ENCODE peak calls at places on chromosomes 11 and 22, in six cellular contexts. U, X, Z, N, M and E are unnamed samples.

GRCh38 chr22:22450343-22450839 is 58.2 kb downstream of the ZNF280B start:
- DNase-seq in U (no peak), X (no peak), Z (no peak), N (no peak), M (no peak), E (no peak)

GRCh38 chr11:94525933-94526332 is 13.7 kb downstream of the C11orf97 start:
- DNase-seq in U (peak), X (peak), Z (peak), N (no peak), M (no peak), E (peak)

GRCh38 chr22:45586651-45587405 is 84.1 kb downstream of the FBLN1 start:
- DNase-seq in U (no peak), X (no peak), Z (no peak), N (no peak), M (no peak), E (no peak)

GRCh38 chr22:50299724-50300619 is 7.5 kb downstream of the PLXNB2 start:
- DNase-seq in U (no peak), X (no peak), Z (no peak), N (peak), M (peak), E (no peak)

GRCh38 chr11:115418081-115418480 is 86.1 kb downstream of the CADM1 start:
- DNase-seq in U (no peak), X (no peak), Z (no peak), N (no peak), M (no peak), E (no peak)

GRCh38 chr11:84543367-84544159 is 1083.6 kb downstream of the DLG2 start:
- DNase-seq in U (no peak), X (no peak), Z (no peak), N (no peak), M (peak), E (no peak)

GRCh38 chr11:134512061-134512460 is 100.0 kb upstream of the B3GAT1 start:
- DNase-seq in U (no peak), X (no peak), Z (no peak), N (no peak), M (no peak), E (no peak)

GRCh38 chr11:72686639-72687215 is 12.5 kb upstream of the PDE2A start:
- DNase-seq in U (no peak), X (no peak), Z (peak), N (no peak), M (no peak), E (no peak)

DNA sequence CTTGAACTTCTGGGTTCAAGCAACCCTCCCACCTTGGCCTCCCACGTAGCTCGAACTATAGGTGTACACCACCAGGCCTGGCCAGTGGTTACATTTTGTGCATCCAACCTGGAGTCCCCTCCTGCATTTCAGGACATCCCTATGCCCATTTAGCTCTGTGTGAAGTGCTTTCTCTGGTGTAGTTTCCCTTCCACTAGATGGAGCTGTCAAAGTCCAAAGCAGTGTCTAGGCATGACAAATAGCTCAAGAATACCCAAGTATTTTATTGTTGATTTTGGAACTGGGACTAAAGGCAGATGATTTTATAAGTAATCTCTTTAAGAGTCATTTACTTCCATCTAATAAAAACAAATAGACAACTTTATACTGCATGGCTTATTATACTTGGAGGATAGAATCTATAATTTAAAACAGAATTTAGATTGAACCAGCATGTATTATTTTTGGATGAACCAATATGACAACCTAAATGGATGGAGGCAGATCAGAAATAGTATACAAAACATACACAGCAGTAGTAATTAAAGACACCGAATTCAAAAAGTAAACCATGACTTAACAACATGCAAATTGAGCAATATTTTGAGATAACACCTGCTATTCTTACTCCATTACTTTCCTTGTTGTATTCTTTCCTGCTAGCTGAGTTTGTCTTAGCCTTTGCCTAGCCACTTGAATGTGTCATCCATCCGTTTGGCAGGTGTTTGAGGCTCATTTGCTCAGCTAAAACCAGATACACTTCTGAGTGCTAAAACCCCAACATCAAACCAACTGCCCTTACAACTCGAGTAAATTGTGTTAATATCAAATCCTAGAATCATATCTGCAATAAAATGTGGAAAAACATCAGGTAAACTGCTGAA is 37.7 kb downstream of the EIF4ENIF1 start:
- DNase-seq in U (peak), X (peak), Z (peak), N (peak), M (no peak), E (peak)
- TF ChIP-seq CTCF in U (peak), X (peak), Z (peak), N (no peak), M (peak), E (peak)

GRCh38 chr11:126354631-126355323 is 709 bp upstream of the ST3GAL4 start:
- DNase-seq in U (no peak), X (no peak), Z (no peak), N (no peak), M (no peak), E (peak)

GRCh38 chr11:126357969-126358762 is 2.7 kb downstream of the ST3GAL4 start:
- DNase-seq in U (no peak), X (no peak), Z (no peak), N (no peak), M (no peak), E (no peak)

GRCh38 chr11:126357055-126357962 is 1.8 kb downstream of the ST3GAL4 start:
- DNase-seq in U (no peak), X (no peak), Z (no peak), N (no peak), M (no peak), E (no peak)

GRCh38 chr11:126355324-126355925 is at the start of gene ST3GAL4:
- DNase-seq in U (peak), X (no peak), Z (peak), N (peak), M (peak), E (peak)

DNA sequence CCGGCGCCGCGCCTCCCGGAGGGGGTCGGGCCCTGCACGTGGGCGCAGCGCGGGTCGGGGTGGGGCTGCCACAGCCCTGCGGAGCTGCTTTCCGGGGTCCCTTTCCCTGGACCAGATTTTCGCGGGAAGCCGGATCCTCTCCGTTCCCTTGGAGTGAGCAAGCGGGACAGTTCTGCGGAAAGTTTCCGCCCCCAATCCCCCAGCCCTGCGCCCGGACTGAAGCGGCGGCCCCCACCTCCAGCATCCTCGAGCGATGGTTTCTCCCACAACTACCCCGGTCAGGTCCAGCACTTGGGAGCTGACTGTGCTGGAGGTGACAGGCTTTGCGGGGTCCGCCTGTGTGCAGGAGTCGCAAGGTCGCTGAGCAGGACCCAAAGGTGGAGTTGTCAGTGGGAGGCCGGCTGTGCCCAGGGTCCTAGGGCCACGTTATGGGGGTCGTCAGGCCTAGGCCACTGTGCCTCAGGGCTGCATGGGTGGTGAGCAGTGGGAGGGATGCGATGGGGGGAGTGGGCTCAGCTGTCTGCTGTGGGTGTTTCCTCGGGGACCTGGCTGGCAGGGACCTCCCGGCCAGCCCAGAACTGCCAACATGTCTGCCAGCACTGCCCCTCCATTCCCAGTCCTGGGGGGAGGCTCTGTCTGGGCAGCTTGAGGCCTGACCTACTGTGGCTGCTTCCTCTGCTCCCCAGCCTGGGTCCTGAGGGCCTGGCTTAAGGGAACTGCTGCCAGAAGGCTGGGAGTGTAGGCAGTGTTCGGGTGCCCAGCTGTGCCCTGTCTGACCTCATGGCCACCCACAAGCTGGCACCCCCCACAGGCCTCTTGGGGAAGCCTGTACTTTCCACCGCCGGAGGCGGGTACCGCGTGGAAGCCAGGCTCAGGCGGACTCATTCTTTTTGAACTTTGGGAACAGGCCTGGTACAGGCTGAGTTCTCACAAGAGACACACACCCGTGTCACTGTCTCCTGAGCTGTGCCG is 726 bp downstream of the ST3GAL4 start:
- DNase-seq in U (peak), X (no peak), Z (no peak), N (peak), M (no peak), E (peak)
- TF ChIP-seq CTCF in U (no peak), X (no peak), Z (peak), N (no peak), M (no peak), E (no peak)

GRCh38 chr22:20192293-20192971 is 41.6 kb upstream of the CCDC188 start:
- DNase-seq in U (no peak), X (no peak), Z (no peak), N (no peak), M (no peak), E (no peak)

GRCh38 chr22:20193761-20194494 is 43.1 kb upstream of the CCDC188 start:
- DNase-seq in U (no peak), X (no peak), Z (no peak), N (no peak), M (no peak), E (no peak)

GRCh38 chr22:20192972-20193760 is 42.3 kb upstream of the CCDC188 start:
- DNase-seq in U (no peak), X (no peak), Z (no peak), N (no peak), M (no peak), E (no peak)

GRCh38 chr22:20196094-20196840 is 45.4 kb upstream of the CCDC188 start:
- DNase-seq in U (no peak), X (no peak), Z (no peak), N (no peak), M (no peak), E (no peak)

GRCh38 chr22:20194681-20195593 is 44.1 kb upstream of the CCDC188 start:
- DNase-seq in U (no peak), X (no peak), Z (no peak), N (no peak), M (no peak), E (no peak)
- TF ChIP-seq CTCF in U (no peak), X (no peak), Z (no peak), N (no peak), M (peak), E (no peak)

DNA sequence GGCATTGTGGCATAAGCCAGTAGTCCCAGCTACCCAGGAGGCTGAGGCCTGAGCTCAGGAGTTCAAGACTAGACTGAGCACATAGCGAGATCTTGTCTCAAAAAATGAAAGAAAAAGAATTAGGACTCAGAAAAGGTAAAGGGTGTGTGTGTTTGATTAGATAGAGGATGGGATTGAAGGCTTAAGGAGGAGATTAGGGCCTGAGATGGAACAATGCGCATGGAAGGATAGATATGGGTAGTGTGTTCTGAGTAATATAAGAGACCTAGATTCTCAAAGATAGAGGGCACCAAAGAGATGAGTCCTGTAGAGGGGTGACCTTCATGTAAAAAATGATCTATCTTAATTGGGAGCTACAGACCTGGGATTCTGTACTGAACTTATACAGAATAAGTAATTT is 17.3 kb upstream of the RAB30 start:
- DNase-seq in U (no peak), X (no peak), Z (no peak), N (no peak), M (no peak), E (no peak)
- TF ChIP-seq CTCF in U (peak), X (no peak), Z (peak), N (no peak), M (no peak), E (no peak)

DNA sequence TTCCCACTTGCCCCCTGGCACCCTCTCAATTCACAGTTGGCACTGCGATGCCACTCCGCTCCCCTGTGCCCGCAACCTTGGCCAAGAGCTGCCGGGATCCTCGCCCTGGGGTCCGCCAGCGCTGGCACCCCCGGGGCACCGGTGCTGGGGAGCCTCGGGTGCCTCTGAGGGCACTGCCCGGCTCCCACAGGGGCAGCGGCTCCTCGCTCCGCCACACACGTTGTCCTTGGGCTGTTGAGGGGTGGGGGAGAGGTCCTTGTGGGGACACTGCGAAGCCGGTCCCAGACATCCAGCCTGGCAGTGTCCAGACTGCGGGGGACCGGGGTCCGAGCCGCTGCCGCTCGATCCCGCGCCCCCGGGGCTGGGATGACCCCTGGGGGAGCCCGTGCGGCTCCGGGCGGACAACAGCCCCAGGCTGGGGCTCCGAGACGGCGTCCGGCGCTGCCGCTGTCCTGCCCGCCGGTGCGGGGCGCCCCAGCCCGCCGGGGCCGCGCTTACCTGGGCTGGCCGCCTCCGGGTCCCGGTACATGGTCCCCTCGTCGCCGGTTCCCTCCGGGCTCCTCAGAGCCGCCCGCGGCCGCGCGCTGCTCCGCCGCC is 486 bp downstream of the SYT7 start:
- DNase-seq in U (peak), X (no peak), Z (no peak), N (peak), M (no peak), E (no peak)
- TF ChIP-seq CTCF in U (no peak), X (no peak), Z (no peak), N (peak), M (no peak), E (peak)

GRCh38 chr22:31253949-31254348 is 38.3 kb downstream of the PIK3IP1 start:
- DNase-seq in U (no peak), X (no peak), Z (no peak), N (peak), M (peak), E (peak)
- TF ChIP-seq CTCF in U (no peak), X (no peak), Z (no peak), N (no peak), M (no peak), E (no peak)

GRCh38 chr11:12743834-12744449 is 69.7 kb downstream of the TEAD1 start:
- DNase-seq in U (no peak), X (no peak), Z (no peak), N (no peak), M (no peak), E (no peak)

GRCh38 chr11:12745787-12746186 is 71.6 kb downstream of the TEAD1 start:
- DNase-seq in U (no peak), X (no peak), Z (no peak), N (no peak), M (no peak), E (no peak)

GRCh38 chr11:12744831-12745502 is 70.7 kb downstream of the TEAD1 start:
- DNase-seq in U (no peak), X (no peak), Z (no peak), N (no peak), M (no peak), E (no peak)

GRCh38 chr11:12748561-12748960 is 74.3 kb downstream of the TEAD1 start:
- DNase-seq in U (no peak), X (no peak), Z (no peak), N (no peak), M (no peak), E (no peak)

GRCh38 chr11:12746593-12747097 is 72.4 kb downstream of the TEAD1 start:
- DNase-seq in U (peak), X (peak), Z (peak), N (peak), M (peak), E (peak)
- TF ChIP-seq CTCF in U (no peak), X (peak), Z (peak), N (no peak), M (no peak), E (no peak)

GRCh38 chr11:62787005-62787759 is at the start of gene TMEM179B:
- DNase-seq in U (peak), X (peak), Z (peak), N (peak), M (peak), E (peak)
- TF ChIP-seq CTCF in U (peak), X (peak), Z (peak), N (peak), M (peak), E (peak)

GRCh38 chr11:11532574-11532973 is 89.2 kb downstream of the GALNT18 start:
- DNase-seq in U (no peak), X (peak), Z (no peak), N (no peak), M (no peak), E (no peak)
- TF ChIP-seq CTCF in U (no peak), X (no peak), Z (no peak), N (no peak), M (no peak), E (no peak)